ENCODE peak calls at places on chromosome 6, in ten cellular contexts. W is uterus, B is AG09309, I is Panc1, J is epithelial cell of esophagus, M is AG10803, D is stomach, R is astrocyte of the spinal cord, T is cardiac fibroblast, K is fibroblast of the aortic adventitia. U is an unnamed sample.

GRCh38 chr6:166786704-166787293 is 159.7 kb upstream of the RPS6KA2 start:
- DNase-seq in J (peak; percentile 71), K (peak; percentile 79), B (peak; percentile 31), T (peak; percentile 83), M (peak; percentile 69), R (peak; percentile 67), D (no peak), I (peak; percentile 38), W (no peak), U (peak; percentile 14)

GRCh38 chr6:154239392-154239791 is 117.2 kb downstream of the IPCEF1 start:
- DNase-seq in B (no peak), W (no peak), R (no peak), M (no peak), K (no peak), T (no peak), I (no peak), D (no peak), J (peak; percentile 93), U (no peak)

GRCh38 chr6:140774080-140774505 is 1358.6 kb upstream of the GJE1 start:
- DNase-seq in K (peak; percentile 88), T (peak; percentile 78), R (peak; percentile 89), B (peak; percentile 44), I (peak; percentile 2), M (peak; percentile 66), D (no peak), J (peak; percentile 79), W (no peak), U (peak; percentile 40)

GRCh38 chr6:88848870-88849269 is 114.5 kb downstream of the RNGTT start:
- DNase-seq in D (no peak), W (no peak), T (no peak), B (no peak), K (no peak), M (no peak), J (no peak), I (no peak), R (no peak), U (no peak)

GRCh38 chr6:147621280-147621679 is 112.8 kb downstream of the SAMD5 start:
- DNase-seq in R (peak; percentile 48), B (no peak), M (peak; percentile 3), D (no peak), I (no peak), W (peak; percentile 91), J (no peak), T (no peak), K (peak; percentile 19), U (no peak)

GRCh38 chr6:20404641-20405032 is 3.0 kb downstream of the E2F3 start:
- DNase-seq in T (peak; percentile 81), B (peak; percentile 34), M (peak; percentile 68), W (peak; percentile 24), R (peak; percentile 72), I (peak; percentile 55), D (no peak), K (peak; percentile 69), J (peak; percentile 81), U (no peak)

GRCh38 chr6:160667854-160668481 is 3.9 kb upstream of the LPA start:
- DNase-seq in D (peak; percentile 48), W (no peak), I (peak; percentile 25), R (no peak), K (no peak), M (no peak), T (peak; percentile 1), J (peak; percentile 65), B (no peak), U (no peak)

GRCh38 chr6:132247381-132248159 is 153.7 kb downstream of the MOXD1 start:
- DNase-seq in B (no peak), T (peak; percentile 43), K (peak; percentile 41), D (no peak), W (no peak), I (no peak), R (peak; percentile 36), J (peak; percentile 5), M (peak; percentile 52), U (no peak)

GRCh38 chr6:113980937-113981554 is 10.1 kb upstream of the HDAC2 start:
- DNase-seq in I (no peak), T (peak; percentile 37), M (no peak), J (peak; percentile 41), W (no peak), K (peak; percentile 27), D (no peak), B (no peak), R (peak; percentile 35), U (no peak)

DNA sequence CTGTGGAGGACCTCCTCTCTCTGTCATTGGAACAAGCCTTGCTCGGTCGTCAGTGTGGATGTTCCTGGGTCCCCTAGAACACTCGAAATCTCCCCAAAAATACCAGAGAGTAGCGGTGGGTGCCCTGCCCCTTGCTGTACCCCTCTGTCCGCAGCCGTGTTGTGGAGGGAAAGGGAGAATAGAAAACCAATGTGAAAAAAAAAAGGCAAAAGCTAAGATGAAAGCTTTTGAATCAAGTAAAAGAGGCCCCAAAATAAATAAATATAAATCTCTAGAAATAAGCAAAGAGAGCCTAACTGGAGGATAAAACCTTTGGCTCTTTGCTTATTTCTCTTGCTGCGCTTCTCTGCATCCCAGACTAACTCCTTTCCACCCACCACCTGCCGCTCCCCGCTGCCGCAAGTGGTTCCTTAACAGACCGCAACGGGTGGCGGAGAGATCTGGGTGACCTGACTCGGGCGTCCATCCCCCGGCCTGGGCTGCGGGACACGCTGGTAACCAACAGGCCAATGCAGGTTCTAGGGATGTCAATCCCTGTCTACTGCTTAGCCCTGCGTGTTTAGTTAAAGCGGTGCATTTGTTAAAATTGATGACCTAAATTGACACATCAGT is 110.0 kb downstream of the GPX5 start:
- DNase-seq in J (no peak), M (no peak), D (no peak), T (no peak), K (no peak), B (no peak), W (no peak), I (no peak), R (no peak), U (no peak)
- H3K4me3 ChIP-seq in J (peak overlapping the region; percentile 43), M (peak overlapping the region; percentile 46), D (peak overlapping the region; percentile 19), T (peak overlapping the region; percentile 49), K (peak overlapping the region; percentile 51), B (peak overlapping the region; percentile 2), W (no peak overlapping the region), I (peak overlapping the region; percentile 56), R (peak overlapping the region; percentile 33), U (peak overlapping the region; percentile 22)

GRCh38 chr6:142045380-142046270 is 87.1 kb upstream of the GJE1 start:
- DNase-seq in T (peak; percentile 73), I (no peak), B (peak; percentile 51), M (peak; percentile 74), K (peak; percentile 68), W (no peak), D (no peak), J (peak; percentile 20), R (peak; percentile 44), U (no peak)
- TF ChIP-seq CTCF in T (peak; percentile 42), I (peak; percentile 52), B (peak; percentile 36), M (peak; percentile 68), K (peak; percentile 50), W (no peak), D (no peak), J (peak; percentile 25), R (peak; percentile 31), U (peak; percentile 23)

DNA sequence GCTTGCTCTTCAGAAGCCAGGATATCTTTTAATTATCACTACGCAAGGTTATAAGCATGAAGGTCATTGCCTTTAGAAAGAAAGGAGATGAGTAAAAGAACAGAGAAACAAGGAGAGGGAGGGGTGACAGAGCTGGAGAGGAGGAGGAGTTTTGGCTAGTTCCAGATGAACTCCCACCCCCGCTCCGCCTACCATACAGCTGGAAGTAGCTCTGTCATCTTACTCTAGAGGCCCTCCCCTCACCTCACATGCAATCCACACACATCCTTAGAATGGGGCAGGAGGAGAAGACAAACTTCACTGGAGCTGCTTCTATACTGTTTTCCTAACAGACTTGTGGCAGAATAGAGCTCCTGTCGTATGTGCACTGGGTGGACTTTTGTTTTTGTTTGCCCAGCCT is 144.7 kb downstream of the SCML4 start:
- DNase-seq in M (peak; percentile 52), I (no peak), J (peak; percentile 18), T (peak; percentile 89), K (peak; percentile 69), B (no peak), D (no peak), W (peak; percentile 81), R (no peak), U (no peak)
- H3K4me3 ChIP-seq in M (no peak overlapping the region), I (no peak overlapping the region), J (no peak overlapping the region), T (no peak overlapping the region), K (no peak overlapping the region), B (no peak overlapping the region), D (no peak overlapping the region), W (no peak overlapping the region), R (no peak overlapping the region), U (no peak overlapping the region)

GRCh38 chr6:99568103-99568933 is at the start of gene CCNC:
- DNase-seq in M (peak; percentile 97), W (peak; percentile 93), K (peak; percentile 96), R (peak; percentile 98), B (peak; percentile 83), T (peak; percentile 98), D (peak; percentile 93), J (peak; percentile 97), I (peak; percentile 84), U (peak; percentile 81)

GRCh38 chr6:99579781-99580180 is 11.3 kb upstream of the CCNC start:
- DNase-seq in M (no peak), I (no peak), T (no peak), R (no peak), B (no peak), J (peak; percentile 55), K (no peak), D (no peak), W (no peak), U (no peak)

GRCh38 chr6:99575544-99576227 is 7.2 kb upstream of the CCNC start:
- DNase-seq in B (no peak), D (no peak), K (no peak), W (no peak), R (no peak), J (no peak), T (no peak), I (no peak), M (no peak), U (no peak)

DNA sequence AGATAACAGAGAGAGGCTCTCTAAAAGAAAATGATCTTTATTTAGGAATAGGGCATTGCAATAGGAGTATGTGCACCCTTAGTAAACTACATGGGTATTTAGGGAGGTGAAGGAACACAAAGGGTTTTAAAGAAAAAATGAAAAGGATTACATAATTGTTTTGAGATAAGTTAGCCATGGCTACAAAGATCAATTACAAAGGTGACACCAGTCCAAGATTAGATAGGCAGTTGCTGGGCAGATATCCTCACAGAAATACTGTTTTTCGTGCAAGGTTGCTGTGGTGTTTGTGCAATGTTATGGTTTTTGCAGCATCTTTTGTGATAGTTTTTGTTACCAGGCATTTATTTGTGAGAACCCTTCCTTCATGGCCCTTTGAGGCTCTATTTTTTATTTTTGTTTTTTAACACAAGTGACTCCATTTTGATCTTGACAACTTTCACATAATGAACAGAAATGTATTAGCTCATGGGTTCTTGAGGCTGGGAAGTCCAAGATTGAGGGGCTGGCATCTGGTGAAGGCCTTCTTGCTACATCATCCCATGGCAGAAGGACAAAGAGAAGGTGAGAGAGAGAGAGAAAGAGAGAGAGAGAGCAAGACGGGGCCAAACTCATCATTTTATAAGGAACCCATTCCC is 5.6 kb upstream of the CCNC start:
- DNase-seq in R (no peak), T (no peak), D (no peak), J (no peak), M (no peak), K (no peak), W (no peak), B (no peak), I (no peak), U (no peak)
- TF ChIP-seq CTCF in R (no peak), T (no peak), D (no peak), J (no peak), M (no peak), K (no peak), W (no peak), B (no peak), I (no peak), U (no peak)

GRCh38 chr6:127397729-127398609 is 54.6 kb upstream of the ECHDC1 start:
- DNase-seq in R (no peak), T (peak; percentile 41), J (no peak), B (no peak), W (no peak), K (peak; percentile 63), M (no peak), D (no peak), I (no peak), U (no peak)
- H3K4me3 ChIP-seq in R (no peak overlapping the region), T (no peak overlapping the region), J (no peak overlapping the region), B (no peak overlapping the region), W (no peak overlapping the region), K (no peak overlapping the region), M (peak overlapping the region; percentile 7), D (no peak overlapping the region), I (no peak overlapping the region), U (no peak overlapping the region)

U was measured in AG04449.